ENCODE peak calls at places on chromosomes 1 and 21, in seven cellular contexts. D is cardiac muscle cell, Q is ovary, L is brain microvascular endothelial cell, M is psoas muscle, V is MM.1S, C is heart right ventricle. X is an unnamed sample.
A peak's percentile ranks its signal among the peaks of the same experiment; 100 is the strongest.

GRCh38 chr1:232904566-232904965 is 45.8 kb upstream of the NTPCR start:
- DNase-seq in D (peak; percentile 40), Q (no peak), L (peak; percentile 64), M (no peak), V (no peak), C (no peak), X (no peak)

GRCh38 chr1:72568113-72568512 is 285.8 kb upstream of the NEGR1 start:
- DNase-seq in D (no peak), Q (no peak), L (no peak), M (no peak), V (peak; percentile 96), C (no peak), X (no peak)

GRCh38 chr1:192539450-192540132 is 36.0 kb upstream of the RGS1 start:
- DNase-seq in D (peak; percentile 98), Q (no peak), L (peak; percentile 93), M (no peak), V (no peak), C (no peak), X (no peak)

GRCh38 chr1:232620356-232620841 is 9.5 kb downstream of the SIPA1L2 start:
- DNase-seq in D (peak; percentile 94), Q (peak; percentile 64), L (peak; percentile 52), M (no peak), V (no peak), C (no peak), X (no peak)

GRCh38 chr1:33119050-33119449 is 38.1 kb downstream of the AZIN2 start:
- DNase-seq in D (no peak), Q (no peak), L (no peak), M (no peak), V (no peak), C (no peak), X (no peak)

GRCh38 chr1:157289001-157289400 is 150.8 kb upstream of the ETV3 start:
- DNase-seq in D (no peak), Q (no peak), L (no peak), M (no peak), V (no peak), C (no peak), X (no peak)

GRCh38 chr1:227779021-227779441 is 36.4 kb upstream of the PRSS38 start:
- DNase-seq in D (no peak), Q (peak; percentile 14), L (no peak), M (no peak), V (no peak), C (no peak), X (no peak)

GRCh38 chr1:71783096-71783495 is 499.2 kb downstream of the NEGR1 start:
- DNase-seq in D (no peak), Q (no peak), L (no peak), M (no peak), V (no peak), C (no peak), X (no peak)

GRCh38 chr1:75083848-75084514 is 50.2 kb upstream of the LHX8 start:
- DNase-seq in D (no peak), Q (no peak), L (no peak), M (no peak), V (no peak), C (no peak), X (no peak)

GRCh38 chr1:221766210-221766609 is 24.3 kb upstream of the DUSP10 start:
- DNase-seq in D (peak; percentile 24), Q (no peak), L (no peak), M (no peak), V (no peak), C (no peak), X (no peak)

GRCh38 chr21:16517380-16517779 is 787.6 kb downstream of the USP25 start:
- DNase-seq in D (no peak), Q (no peak), L (no peak), M (no peak), V (no peak), C (no peak), X (no peak)

GRCh38 chr1:39960461-39960958 is 5.6 kb downstream of the MFSD2A start:
- DNase-seq in D (no peak), Q (no peak), L (no peak), M (no peak), V (peak; percentile 65), C (no peak), X (no peak)

GRCh38 chr1:50700226-50701020 is 259.6 kb downstream of the FAF1 start:
- DNase-seq in D (no peak), Q (no peak), L (no peak), M (no peak), V (no peak), C (no peak), X (no peak)

GRCh38 chr1:158943059-158943458 is 11.7 kb downstream of the PYHIN1 start:
- DNase-seq in D (no peak), Q (no peak), L (no peak), M (no peak), V (no peak), C (no peak), X (no peak)

GRCh38 chr1:29259802-29260441 is 23.6 kb downstream of the PTPRU start:
- DNase-seq in D (peak; percentile 53), Q (peak; percentile 62), L (no peak), M (peak; percentile 67), V (no peak), C (peak; percentile 71), X (peak; percentile 26)

GRCh38 chr21:33539612-33540011 is 2.3 kb downstream of the GART start:
- DNase-seq in D (peak; percentile 42), Q (no peak), L (peak; percentile 24), M (no peak), V (no peak), C (no peak), X (no peak)

GRCh38 chr1:21003281-21003680 is 173.4 kb downstream of the EIF4G3 start:
- DNase-seq in D (no peak), Q (no peak), L (no peak), M (no peak), V (no peak), C (no peak), X (no peak)

GRCh38 chr1:16608838-16609560 is 4.4 kb downstream of the NBPF1 start:
- DNase-seq in D (no peak), Q (no peak), L (peak; percentile 0), M (no peak), V (no peak), C (no peak), X (no peak)
- H3K36me3 ChIP-seq in D (peaks cover 38% of the 10 kb centered on the region), Q (no peaks in the 10 kb centered on the region), L (peaks cover 17% of the 10 kb centered on the region), M (peaks cover 14% of the 10 kb centered on the region), V (no peaks in the 10 kb centered on the region), C (peaks cover 15% of the 10 kb centered on the region), X (peaks cover 3% of the 10 kb centered on the region)

DNA sequence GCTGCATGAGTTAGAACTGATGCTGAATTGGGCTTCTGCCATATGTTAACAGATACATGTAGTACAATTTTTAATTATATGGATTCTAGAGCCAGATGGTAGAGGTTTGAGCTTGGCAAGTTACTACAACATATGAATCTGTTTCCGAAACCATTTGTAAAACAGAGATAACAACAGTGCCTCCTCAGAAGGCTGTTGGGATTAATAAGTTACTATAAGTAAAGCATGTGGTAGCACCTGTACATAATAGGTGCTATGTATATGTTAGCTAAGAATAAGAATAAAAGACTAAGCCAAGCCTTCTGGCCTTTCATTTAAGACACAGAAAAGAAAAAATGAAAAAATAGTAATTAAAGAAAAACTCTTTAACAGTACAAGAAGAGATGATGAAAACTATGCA is 17.8 kb downstream of the EPRS1 start:
- DNase-seq in D (no peak), Q (no peak), L (no peak), M (no peak), V (no peak), C (no peak), X (no peak)
- H3K36me3 ChIP-seq in D (peaks cover 51% of the 10 kb centered on the region), Q (no peaks in the 10 kb centered on the region), L (peaks cover 37% of the 10 kb centered on the region), M (peaks cover 3% of the 10 kb centered on the region), V (peaks cover 10% of the 10 kb centered on the region), C (peaks cover 35% of the 10 kb centered on the region), X (peaks cover 42% of the 10 kb centered on the region)

DNA sequence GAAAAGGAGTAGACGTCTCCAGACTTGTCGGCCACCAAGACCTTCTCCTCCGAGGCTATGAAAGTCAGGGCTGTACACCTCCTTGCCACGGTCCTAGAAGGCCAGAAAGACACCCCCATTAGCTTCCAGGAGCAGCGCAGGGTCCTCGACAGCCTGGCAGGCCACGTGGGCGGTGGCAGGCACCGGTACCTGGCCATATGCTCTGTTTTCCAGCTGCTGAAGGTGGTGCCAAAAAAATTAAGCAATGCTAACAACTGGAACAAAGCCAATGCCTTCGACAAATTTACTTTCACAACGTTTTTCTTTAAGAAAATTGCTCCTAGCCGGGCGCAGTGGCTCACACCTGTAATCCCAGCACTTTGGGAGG is 15.9 kb downstream of the WDR4 start:
- DNase-seq in D (no peak), Q (no peak), L (no peak), M (no peak), V (no peak), C (no peak), X (no peak)
- H3K36me3 ChIP-seq in D (peaks cover 8% of the 10 kb centered on the region), Q (no peaks in the 10 kb centered on the region), L (peaks cover 35% of the 10 kb centered on the region), M (no peaks in the 10 kb centered on the region), V (peaks cover 45% of the 10 kb centered on the region), C (no peaks in the 10 kb centered on the region), X (peaks cover 41% of the 10 kb centered on the region)

DNA sequence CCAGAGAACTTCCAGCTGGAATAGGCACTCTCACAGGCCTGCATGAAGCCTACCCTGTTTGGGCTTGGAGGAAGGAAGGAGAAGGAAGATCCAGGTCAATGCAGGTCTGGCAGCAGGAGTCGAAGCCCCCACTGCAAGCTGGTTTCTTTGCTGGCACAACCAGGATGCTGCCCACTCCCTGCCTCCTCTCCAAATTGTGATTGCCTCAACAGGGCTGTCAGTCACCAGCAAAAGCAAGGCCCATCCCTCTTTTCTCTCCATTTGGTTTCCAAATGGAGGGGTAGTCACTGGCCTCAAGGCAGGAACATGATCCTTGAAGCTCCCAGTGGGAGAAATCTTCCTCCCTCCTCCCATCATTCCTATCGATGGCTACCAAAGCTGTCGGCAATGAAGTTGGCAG is 37.0 kb downstream of the PACC1 start:
- DNase-seq in D (no peak), Q (no peak), L (no peak), M (no peak), V (no peak), C (no peak), X (no peak)
- H3K36me3 ChIP-seq in D (no peaks in the 10 kb centered on the region), Q (no peaks in the 10 kb centered on the region), L (peaks cover 10% of the 10 kb centered on the region), M (peaks cover 3% of the 10 kb centered on the region), V (no peaks in the 10 kb centered on the region), C (no peaks in the 10 kb centered on the region), X (peaks cover 19% of the 10 kb centered on the region)

DNA sequence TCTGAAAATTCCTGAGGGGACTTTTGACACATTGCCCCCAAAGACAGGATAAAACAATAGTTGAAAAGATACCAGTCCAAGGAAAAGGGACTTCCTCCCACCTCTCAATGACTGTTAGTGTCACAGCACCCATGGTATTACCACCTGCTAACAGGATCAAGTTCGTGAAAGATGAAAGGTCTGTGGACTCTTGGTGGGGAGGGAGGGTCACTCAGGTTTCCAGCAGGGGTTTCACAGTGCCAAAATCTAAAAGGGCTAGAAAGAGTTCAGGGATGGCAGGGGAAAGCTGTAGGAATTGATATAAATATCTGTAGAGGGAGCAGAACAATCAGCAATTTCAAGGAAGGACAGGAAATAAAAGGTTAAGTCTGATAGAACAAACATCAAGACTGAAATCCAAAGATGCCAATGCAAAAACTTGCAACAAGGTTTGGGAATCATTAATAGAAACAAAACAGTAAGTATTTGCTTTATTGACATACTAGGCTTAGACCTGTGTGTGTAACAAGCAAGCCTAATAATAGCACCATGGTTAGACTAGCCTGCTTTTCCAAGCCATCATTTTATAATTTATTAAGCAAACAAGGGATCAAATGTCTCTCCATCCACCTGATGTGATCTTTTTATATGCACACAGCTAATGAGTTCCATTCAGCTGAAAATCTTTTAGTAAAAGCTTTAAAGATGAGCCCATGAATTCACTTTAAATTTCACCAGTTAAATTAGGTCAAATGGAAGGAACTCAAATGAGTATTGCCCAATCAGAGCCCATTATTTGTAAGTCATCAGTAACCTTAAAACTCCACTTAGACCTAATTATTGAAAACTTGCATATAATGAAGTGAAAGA is 3.7 kb downstream of the MCL1 start:
- DNase-seq in D (peak; percentile 48), Q (peak; percentile 0), L (no peak), M (no peak), V (no peak), C (no peak), X (no peak)
- H3K36me3 ChIP-seq in D (peaks cover 39% of the 10 kb centered on the region), Q (no peaks in the 10 kb centered on the region), L (peaks cover 74% of the 10 kb centered on the region), M (peaks cover 18% of the 10 kb centered on the region), V (peaks cover 40% of the 10 kb centered on the region), C (peaks cover 46% of the 10 kb centered on the region), X (peaks cover 58% of the 10 kb centered on the region)

X was measured in CD4-positive, alpha-beta memory T cell.